ENCODE peak calls at places on chromosomes 16 and 17, in four cellular contexts. N is CD4-positive, alpha-beta T cell; X is Panc1; Y is AG04450. B is an unnamed sample.

GRCh38 chr17:46159686-46160085 is 33.5 kb downstream of the KANSL1 start:
- DNase-seq in N (no peak), X (no peak), Y (peak; percentile 54), B (no peak)

GRCh38 chr17:61058066-61058465 is 341.6 kb upstream of the TBX2 start:
- DNase-seq in N (no peak), X (no peak), Y (no peak), B (no peak)

GRCh38 chr16:17414421-17414820 is 56.3 kb downstream of the XYLT1 start:
- DNase-seq in N (no peak), X (no peak), Y (no peak), B (no peak)

GRCh38 chr16:55499951-55500350 is 8.9 kb upstream of the LPCAT2 start:
- DNase-seq in N (no peak), X (no peak), Y (peak; percentile 98), B (peak; percentile 25)

GRCh38 chr17:77571562-77571981 is 386.9 kb upstream of the TNRC6C start:
- DNase-seq in N (no peak), X (no peak), Y (no peak), B (no peak)

GRCh38 chr16:82965808-82966207 is 339.0 kb downstream of the CDH13 start:
- DNase-seq in N (no peak), X (no peak), Y (no peak), B (no peak)

GRCh38 chr16:85042606-85043005 is 15.0 kb downstream of the KIAA0513 start:
- DNase-seq in N (no peak), X (no peak), Y (no peak), B (no peak)

GRCh38 chr17:19346351-19347255 is 15.9 kb downstream of the B9D1 start:
- DNase-seq in N (no peak), X (no peak), Y (peak; percentile 48), B (no peak)

GRCh38 chr16:54933281-54934150 is 2.9 kb downstream of the IRX5 start:
- DNase-seq in N (no peak), X (no peak), Y (no peak), B (no peak)

GRCh38 chr17:44451016-44451415 is 52.2 kb downstream of the GPATCH8 start:
- DNase-seq in N (no peak), X (no peak), Y (no peak), B (no peak)

GRCh38 chr17:55332296-55333041 is 67.7 kb downstream of the HLF start:
- DNase-seq in N (no peak), X (no peak), Y (no peak), B (no peak)

GRCh38 chr17:81563861-81564586 is 11.9 kb upstream of the FAAP100 start:
- DNase-seq in N (no peak), X (no peak), Y (no peak), B (no peak)

GRCh38 chr16:5010576-5011329 is 23.0 kb downstream of the NAGPA start:
- DNase-seq in N (no peak), X (no peak), Y (no peak), B (no peak)

GRCh38 chr17:81287155-81287554 is 8.0 kb downstream of the SLC38A10 start:
- DNase-seq in N (no peak), X (no peak), Y (no peak), B (no peak)

GRCh38 chr17:77801545-77802332 is 156.8 kb upstream of the TNRC6C start:
- DNase-seq in N (no peak), X (no peak), Y (no peak), B (no peak)

GRCh38 chr17:21467739-21468490 is 91.8 kb downstream of the KCNJ12 start:
- DNase-seq in N (no peak), X (no peak), Y (no peak), B (no peak)

GRCh38 chr17:74298690-74299617 is 24.9 kb downstream of the DNAI2 start:
- DNase-seq in N (no peak), X (no peak), Y (no peak), B (no peak)

GRCh38 chr17:731943-732787 is at the start of gene TLCD3A:
- DNase-seq in N (no peak), X (no peak), Y (no peak), B (no peak)

GRCh38 chr16:56742030-56742984 is 12.4 kb downstream of the NUP93 start:
- DNase-seq in N (no peak), X (no peak), Y (peak; percentile 54), B (no peak)

GRCh38 chr17:74778960-74779359 is 2.8 kb upstream of the NAT9 start:
- DNase-seq in N (no peak), X (no peak), Y (no peak), B (no peak)

GRCh38 chr16:398551-399277 is 1.7 kb downstream of the NME4 start:
- DNase-seq in N (no peak), X (no peak), Y (no peak), B (no peak)

GRCh38 chr17:37527249-37527851 is 37.7 kb downstream of the DUSP14 start:
- DNase-seq in N (no peak), X (peak; percentile 13), Y (peak; percentile 26), B (no peak)

GRCh38 chr17:32495347-32496253 is 8.8 kb downstream of the CDK5R1 start:
- DNase-seq in N (no peak), X (no peak), Y (no peak), B (peak; percentile 29)

GRCh38 chr16:67801889-67802288 is 4.5 kb downstream of the RANBP10 start:
- DNase-seq in N (no peak), X (no peak), Y (no peak), B (no peak)

GRCh38 chr16:4231367-4231766 is 10.5 kb downstream of the SRL start:
- DNase-seq in N (no peak), X (no peak), Y (no peak), B (no peak)

GRCh38 chr16:88289549-88290344 is 93.0 kb upstream of the ZNF469 start:
- DNase-seq in N (no peak), X (no peak), Y (no peak), B (no peak)

GRCh38 chr16:86566601-86566965 is at the start of gene FOXC2:
- DNase-seq in N (peak; percentile 20), X (no peak), Y (peak; percentile 81), B (no peak)

GRCh38 chr16:53784312-53784711 is 80.4 kb downstream of the FTO start:
- DNase-seq in N (no peak), X (no peak), Y (no peak), B (no peak)

GRCh38 chr17:79036609-79037008 is 12.6 kb downstream of the C1QTNF1 start:
- DNase-seq in N (no peak), X (peak; percentile 39), Y (peak; percentile 78), B (no peak)

GRCh38 chr16:19001788-19002187 is 18.1 kb downstream of the TMC7 start:
- DNase-seq in N (no peak), X (no peak), Y (no peak), B (no peak)

GRCh38 chr16:84833542-84834402 is 14.0 kb downstream of the CRISPLD2 start:
- DNase-seq in N (no peak), X (no peak), Y (no peak), B (no peak)

GRCh38 chr17:72405662-72406230 is 284.9 kb downstream of the SOX9 start:
- DNase-seq in N (no peak), X (no peak), Y (no peak), B (no peak)

GRCh38 chr16:88924834-88925539 is 52.0 kb downstream of the CBFA2T3 start:
- DNase-seq in N (no peak), X (no peak), Y (peak; percentile 20), B (no peak)

GRCh38 chr16:88445583-88445960 is 7.5 kb upstream of the ZFPM1 start:
- DNase-seq in N (no peak), X (no peak), Y (no peak), B (no peak)

GRCh38 chr16:4624827-4625616 is 396 bp downstream of the MGRN1 start:
- DNase-seq in N (peak; percentile 42), X (no peak), Y (peak; percentile 8), B (peak; percentile 29)

GRCh38 chr17:77957215-77957868 is 1.2 kb upstream of the TNRC6C start:
- DNase-seq in N (no peak), X (no peak), Y (no peak), B (no peak)

DNA sequence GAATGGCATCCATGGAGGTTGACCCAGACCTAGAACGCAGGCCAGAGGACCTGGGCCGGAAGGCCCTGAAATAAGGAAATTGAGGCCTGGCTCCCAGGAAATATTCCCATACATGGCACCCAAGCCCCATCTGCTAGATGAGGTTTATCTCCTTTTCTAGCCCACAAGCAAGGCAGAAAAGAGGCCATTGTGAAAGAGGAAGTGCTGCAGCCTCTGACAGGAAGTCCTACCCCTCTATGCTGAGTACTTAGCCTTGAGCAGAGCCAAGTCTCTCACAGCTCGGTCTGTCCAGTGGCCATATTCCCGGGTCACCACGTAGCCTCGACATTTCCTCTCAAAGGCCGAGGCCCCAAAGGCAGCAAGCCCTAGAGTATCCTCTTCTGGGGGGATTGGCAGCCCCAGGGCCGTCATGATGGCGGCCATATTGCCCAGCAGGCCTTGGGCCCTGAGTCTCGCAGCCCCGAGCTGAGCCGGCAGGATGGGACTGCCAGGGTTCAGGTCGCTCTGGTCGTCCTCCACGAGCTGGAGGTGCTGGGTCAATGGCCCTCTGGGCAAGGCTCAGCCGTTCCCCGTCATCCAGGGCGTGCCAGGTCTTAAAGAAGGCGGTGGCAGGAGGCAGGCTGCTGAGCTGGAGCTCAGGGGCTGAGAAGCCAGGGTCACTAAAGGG is 7.8 kb downstream of the CTF1 start:
- DNase-seq in N (no peak), X (no peak), Y (no peak), B (no peak)
- H3K27ac ChIP-seq in N (peak overlapping the region; percentile 37), X (no peak overlapping the region), Y (no peak overlapping the region), B (peak overlapping the region; percentile 47)

GRCh38 chr17:57499648-57500049 is 243.3 kb downstream of the MSI2 start:
- DNase-seq in N (no peak), X (no peak), Y (no peak), B (no peak)
- H3K27ac ChIP-seq in N (no peak overlapping the region), X (no peak overlapping the region), Y (no peak overlapping the region), B (no peak overlapping the region)

DNA sequence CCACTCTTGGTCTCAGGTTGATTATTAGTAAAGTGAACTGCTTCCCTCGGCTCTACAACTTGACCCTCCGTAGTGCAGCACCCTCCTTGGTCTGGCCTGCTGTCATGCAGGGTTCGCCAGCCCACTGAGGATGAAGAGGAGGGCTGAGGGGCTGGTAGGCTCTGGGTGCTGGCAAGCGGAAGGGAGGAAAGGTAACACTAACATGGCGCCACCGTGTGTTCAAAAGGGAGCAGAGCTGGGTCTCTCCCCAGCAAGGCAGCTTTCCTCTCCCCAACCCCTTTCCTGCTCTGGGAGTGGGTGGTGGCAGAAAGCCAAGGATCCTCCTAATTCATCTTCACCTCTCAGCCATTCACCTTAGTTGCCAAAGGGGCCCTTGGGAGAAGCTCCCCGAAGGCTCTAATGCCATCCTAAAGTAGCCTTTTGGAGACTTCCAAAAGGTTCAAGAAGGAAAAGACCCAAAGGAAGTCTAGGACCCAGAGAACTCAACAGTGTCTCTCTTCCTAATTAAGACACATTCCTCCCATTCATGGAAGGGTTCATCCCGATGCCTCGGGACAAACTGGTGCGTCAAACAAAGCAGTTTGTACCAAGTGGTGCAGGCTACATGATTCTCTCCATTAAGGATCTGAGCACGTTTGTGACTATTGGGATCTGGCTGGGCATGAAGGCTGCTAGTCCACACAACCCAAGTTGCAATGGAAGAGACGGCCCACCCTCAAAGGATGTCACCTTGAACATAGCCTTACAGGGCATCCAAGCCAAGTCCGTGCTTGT is 90.8 kb upstream of the TOB1 start:
- DNase-seq in N (peak; percentile 60), X (peak; percentile 27), Y (peak; percentile 20), B (no peak)
- H3K27ac ChIP-seq in N (no peak overlapping the region), X (no peak overlapping the region), Y (no peak overlapping the region), B (no peak overlapping the region)

GRCh38 chr17:40093580-40094201 is 6.7 kb downstream of the NR1D1 start:
- DNase-seq in N (no peak), X (no peak), Y (no peak), B (no peak)
- H3K27ac ChIP-seq in N (no peak overlapping the region), X (no peak overlapping the region), Y (no peak overlapping the region), B (peak overlapping the region; percentile 81)